ENCODE peak calls at places on chromosomes 4 and X, in six cellular contexts. Y, P, L, G, B and F are unnamed samples.

GRCh38 chr4:150859435-150859834 is 155.6 kb downstream of the LRBA start:
- DNase-seq in L (no peak), B (no peak), Y (no peak), G (no peak), P (no peak), F (no peak)

GRCh38 chrX:1462596-1463251 is 10.0 kb upstream of the ASMTL start:
- DNase-seq in P (no peak), Y (peak; percentile 53), B (peak; percentile 52), L (peak; percentile 39), G (peak; percentile 47), F (no peak)

GRCh38 chr4:177339794-177340374 is 30.2 kb downstream of the NEIL3 start:
- DNase-seq in G (peak; percentile 34), Y (no peak), P (no peak), L (no peak), B (peak; percentile 53), F (no peak)

GRCh38 chr4:20625460-20625859 is 74.8 kb upstream of the PACRGL start:
- DNase-seq in P (no peak), B (no peak), Y (no peak), L (no peak), G (no peak), F (no peak)

GRCh38 chr4:143514432-143514831 is 930 bp downstream of the SMARCA5 start:
- DNase-seq in L (no peak), P (peak; percentile 77), Y (no peak), G (peak; percentile 43), B (peak; percentile 48), F (no peak)

GRCh38 chrX:110172215-110172614 is 145.7 kb downstream of the AMMECR1 start:
- DNase-seq in G (no peak), P (no peak), L (no peak), B (no peak), Y (no peak), F (no peak)

GRCh38 chr4:147546341-147546740 is 65.4 kb downstream of the EDNRA start:
- DNase-seq in Y (no peak), P (no peak), G (peak; percentile 77), L (no peak), B (peak; percentile 40), F (no peak)

GRCh38 chr4:137510866-137511265 is 21.4 kb downstream of the PCDH18 start:
- DNase-seq in B (peak; percentile 61), L (no peak), Y (no peak), P (no peak), G (peak; percentile 66), F (no peak)

GRCh38 chr4:40915318-40916217 is 165.8 kb downstream of the NSUN7 start:
- DNase-seq in Y (no peak), G (no peak), L (no peak), P (no peak), B (peak; percentile 16), F (no peak)

GRCh38 chr4:143343276-143343831 is 6.7 kb downstream of the GAB1 start:
- DNase-seq in G (no peak), L (no peak), P (no peak), Y (no peak), B (no peak), F (no peak)